ENCODE peak calls at places on chromosomes 4 and X, in seven cellular contexts. G is HCT116, Q is GM12878, Z is H1, E is SK-N-SH, N is K562, T is HepG2. M is an unnamed sample.

GRCh38 chrX:312621-313331 is 5.8 kb downstream of the GTPBP6 start:
- DNase-seq in E (no peak), Z (no peak), N (no peak), G (no peak), T (no peak), Q (no peak), M (no peak)

GRCh38 chr4:15213415-15213814 is 211.1 kb downstream of the CPEB2 start:
- DNase-seq in Q (no peak), G (no peak), N (no peak), E (no peak), T (no peak), Z (no peak), M (no peak)

GRCh38 chrX:106670631-106671030 is 55.9 kb upstream of the RNF128 start:
- DNase-seq in T (no peak), G (no peak), Z (no peak), Q (no peak), E (no peak), N (no peak), M (no peak)

GRCh38 chrX:100512471-100512870 is 72.3 kb upstream of the TNMD start:
- DNase-seq in N (peak; percentile 6), G (peak; percentile 1), Z (no peak), E (peak; percentile 32), T (no peak), Q (no peak), M (peak; percentile 27)

GRCh38 chr4:104967034-104967401 is 179.7 kb upstream of the TET2 start:
- DNase-seq in Z (no peak), G (no peak), N (no peak), E (no peak), Q (no peak), T (no peak), M (peak; percentile 95)

GRCh38 chrX:87045352-87045751 is 472.2 kb upstream of the KLHL4 start:
- DNase-seq in Z (no peak), N (no peak), E (no peak), Q (no peak), T (no peak), G (no peak), M (no peak)

GRCh38 chrX:119067023-119067739 is 5.6 kb upstream of the CT47C1 start:
- DNase-seq in T (peak; percentile 4), E (peak; percentile 44), G (peak; percentile 26), Z (peak; percentile 59), N (peak; percentile 61), Q (no peak), M (peak; percentile 40)

GRCh38 chrX:20063716-20064351 is 52.9 kb downstream of the MAP7D2 start:
- DNase-seq in T (no peak), Z (peak; percentile 48), G (no peak), N (peak; percentile 12), E (no peak), Q (no peak), M (no peak)

GRCh38 chr4:41877020-41877796 is 58.0 kb upstream of the TMEM33 start:
- DNase-seq in N (no peak), Q (no peak), Z (peak; percentile 50), G (no peak), E (peak; percentile 54), T (no peak), M (no peak)

GRCh38 chr4:22167201-22167600 is 218.6 kb upstream of the KCNIP4 start:
- DNase-seq in E (no peak), Z (no peak), Q (no peak), T (no peak), G (no peak), N (no peak), M (no peak)

DNA sequence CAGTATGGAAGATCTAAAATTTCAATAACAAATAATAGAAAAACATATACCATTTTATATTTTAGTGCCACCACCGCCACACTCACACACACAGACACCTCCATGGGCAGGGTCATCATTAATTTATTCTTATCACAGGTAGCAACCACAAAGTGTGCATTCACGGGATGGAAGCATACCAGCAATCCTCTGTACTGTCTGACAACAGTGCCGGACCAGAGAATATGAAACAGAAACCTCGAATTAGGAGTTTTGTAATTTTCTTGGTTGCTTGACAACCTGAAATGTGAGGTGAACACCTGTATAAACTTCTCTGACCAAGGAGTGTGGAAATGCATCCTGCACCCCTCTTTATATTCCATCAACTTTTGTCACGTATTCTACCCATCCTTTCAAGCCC is 213.9 kb upstream of the KCNIP4 start:
- DNase-seq in Z (no peak), E (no peak), N (no peak), T (no peak), Q (no peak), G (no peak), M (no peak)
- TF ChIP-seq JUND in Z (no peak), E (no peak), N (no peak), T (no peak), Q (no peak), G (no peak), M (no peak)

GRCh38 chr4:124025423-124025822 is 628.8 kb downstream of the SPRY1 start:
- DNase-seq in N (no peak), Q (no peak), Z (no peak), T (no peak), G (no peak), E (no peak), M (no peak)

GRCh38 chr4:124018383-124019317 is 622.1 kb downstream of the SPRY1 start:
- DNase-seq in G (no peak), Q (peak; percentile 33), E (peak; percentile 61), N (no peak), T (peak; percentile 12), Z (no peak), M (no peak)

GRCh38 chr4:124019749-124020549 is 623.4 kb downstream of the SPRY1 start:
- DNase-seq in N (no peak), E (no peak), Q (no peak), Z (no peak), G (no peak), T (no peak), M (no peak)
- TF ChIP-seq JUND in N (no peak), E (no peak), Q (no peak), Z (no peak), G (no peak), T (no peak), M (no peak)

GRCh38 chr4:154872198-154872597 is 91.1 kb downstream of the RBM46 start:
- DNase-seq in N (no peak), Q (no peak), E (no peak), T (no peak), G (no peak), Z (no peak), M (no peak)

DNA sequence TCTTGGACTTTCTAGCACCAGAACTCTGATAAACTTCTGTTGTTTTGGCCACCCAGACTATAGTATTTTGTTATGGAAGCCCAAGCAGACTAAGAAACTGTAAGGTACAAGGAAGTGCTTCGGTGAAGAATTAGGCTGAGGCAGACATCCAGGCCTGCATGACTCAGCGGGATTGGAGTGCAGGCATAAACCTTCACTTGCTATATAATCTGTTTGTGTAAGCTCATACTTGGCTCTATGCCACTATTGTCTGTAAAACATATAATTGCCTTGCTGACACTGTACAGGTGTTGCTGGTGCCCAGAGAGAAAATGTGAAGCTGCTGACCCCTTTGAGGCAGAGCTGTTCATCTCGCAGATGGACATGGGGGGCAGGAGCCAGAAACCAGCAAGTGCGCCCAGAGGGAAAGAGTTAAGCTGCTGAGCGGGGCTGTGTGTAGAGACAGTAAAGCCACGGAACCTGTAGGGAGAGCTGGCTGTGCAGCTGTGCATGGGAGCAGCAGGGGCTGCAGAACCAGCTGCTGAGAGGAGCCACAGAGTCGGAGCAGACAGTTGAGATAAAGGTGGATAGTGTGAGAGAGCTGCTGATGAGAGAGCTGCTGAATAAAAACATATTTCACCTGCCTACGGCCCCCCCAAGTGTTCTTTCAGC is 96.2 kb downstream of the RBM46 start:
- DNase-seq in G (peak; percentile 8), Z (no peak), N (no peak), T (peak; percentile 4), Q (no peak), E (no peak), M (peak; percentile 59)
- TF ChIP-seq JUND in G (no peak), Z (no peak), N (no peak), T (no peak), Q (no peak), E (no peak), M (no peak)

GRCh38 chr4:181569553-181569952 is 673.6 kb upstream of the TENM3 start:
- DNase-seq in Q (no peak), Z (no peak), N (no peak), E (peak; percentile 60), G (peak; percentile 19), T (peak; percentile 9), M (peak; percentile 44)
- TF ChIP-seq JUND in Q (no peak), Z (no peak), N (no peak), E (no peak), G (no peak), T (no peak), M (no peak)

DNA sequence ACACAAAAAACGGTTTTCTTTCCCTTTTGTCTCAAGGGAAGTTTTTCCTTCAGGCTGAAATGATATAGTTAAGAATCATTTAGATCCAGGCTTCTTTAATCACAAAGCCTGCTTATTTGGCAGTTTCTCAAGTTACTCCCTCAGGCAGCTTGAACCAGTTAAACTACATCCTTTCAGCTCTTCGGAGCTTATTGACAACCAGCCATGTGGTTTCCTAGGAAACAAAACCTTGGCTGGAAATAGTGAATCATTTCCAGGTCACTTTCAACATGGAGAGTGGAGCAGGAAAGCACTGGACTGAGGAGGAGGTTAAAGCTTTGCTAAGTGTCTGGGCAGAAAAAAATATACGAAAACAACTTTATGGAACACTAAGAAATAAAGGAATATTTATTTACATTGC is 23.0 kb upstream of the AASDH start:
- DNase-seq in T (peak; percentile 72), N (no peak), Q (no peak), G (peak; percentile 89), Z (no peak), E (peak; percentile 69), M (peak; percentile 95)
- TF ChIP-seq JUND in T (no peak), N (peak; percentile 60), Q (no peak), G (peak; percentile 80), Z (peak; percentile 98), E (peak; percentile 48), M (no peak)

DNA sequence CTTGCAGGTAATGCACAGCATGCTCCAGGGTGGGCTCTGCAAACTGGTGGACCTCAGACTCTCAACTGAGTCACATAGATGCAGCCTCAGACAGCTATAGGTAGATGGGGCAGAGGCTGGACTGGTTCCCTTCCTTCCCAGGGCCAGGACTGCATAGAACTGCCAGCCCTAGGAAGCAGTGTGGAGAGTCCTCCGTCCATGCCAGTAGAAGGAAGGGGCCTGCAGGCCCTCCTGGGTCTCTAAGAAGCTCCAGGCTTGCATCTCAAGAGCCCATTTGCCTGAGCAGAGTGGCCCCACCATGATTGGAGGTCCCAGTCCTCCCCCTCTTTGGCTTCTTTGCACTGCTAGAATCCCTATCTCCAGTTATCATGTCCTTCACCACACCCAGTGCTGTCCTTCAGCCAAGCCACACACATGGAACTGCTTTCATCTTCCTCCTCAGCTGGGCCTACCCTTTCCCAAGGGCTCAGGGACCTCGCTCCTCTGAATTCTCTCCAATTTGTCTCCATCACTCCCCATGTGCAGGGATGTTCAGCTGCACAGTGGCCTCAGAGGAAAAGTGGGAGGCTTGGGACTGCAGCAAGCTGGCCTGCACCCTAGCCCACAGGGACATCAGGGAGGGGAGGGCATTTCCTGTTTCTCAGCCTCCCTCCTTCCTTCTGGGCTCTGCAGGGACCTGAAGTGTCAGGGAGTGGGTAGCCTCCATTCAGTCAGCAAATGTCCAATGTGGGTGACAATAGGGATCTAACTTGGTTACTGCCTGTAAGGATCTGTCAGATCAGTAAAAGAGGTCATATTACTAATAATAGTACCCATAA is 146.0 kb downstream of the PJA1 start:
- DNase-seq in N (no peak), G (no peak), Z (no peak), Q (no peak), T (no peak), E (no peak), M (no peak)
- TF ChIP-seq JUND in N (no peak), G (no peak), Z (no peak), Q (no peak), T (no peak), E (no peak), M (no peak)

M was measured in T47D.